ENCODE peak calls at places on chromosomes 12 and 14, in five cellular contexts. N is GM12878, C is K562, R is A549, H is SK-N-SH. O is an unnamed sample.

GRCh38 chr14:105313381-105314286 is 914 bp upstream of the PACS2 start:
- DNase-seq in N (no peak), C (peak; percentile 76), R (peak; percentile 21), H (peak; percentile 70), O (no peak)

GRCh38 chr14:77965919-77966435 is 166.1 kb downstream of the ADCK1 start:
- DNase-seq in N (peak; percentile 8), C (peak; percentile 21), R (peak; percentile 14), H (peak; percentile 80), O (peak; percentile 8)

GRCh38 chr12:110102255-110102654 is 21.9 kb upstream of the IFT81 start:
- DNase-seq in N (no peak), C (peak; percentile 97), R (peak; percentile 97), H (peak; percentile 64), O (peak; percentile 64)

GRCh38 chr12:56634242-56634836 is 4.2 kb upstream of the BAZ2A start:
- DNase-seq in N (no peak), C (peak; percentile 73), R (peak; percentile 59), H (peak; percentile 45), O (no peak)

GRCh38 chr12:70393787-70394519 is 27.9 kb downstream of the KCNMB4 start:
- DNase-seq in N (no peak), C (no peak), R (no peak), H (no peak), O (peak; percentile 11)

GRCh38 chr14:76083796-76084195 is 67.9 kb upstream of the GPATCH2L start:
- DNase-seq in N (no peak), C (peak; percentile 64), R (no peak), H (no peak), O (no peak)

GRCh38 chr14:80663541-80663940 is 278.0 kb downstream of the CEP128 start:
- DNase-seq in N (no peak), C (no peak), R (no peak), H (no peak), O (no peak)

GRCh38 chr14:41799817-41800216 is 193.1 kb downstream of the LRFN5 start:
- DNase-seq in N (no peak), C (no peak), R (no peak), H (no peak), O (no peak)

GRCh38 chr12:68336754-68337343 is 4.7 kb upstream of the MDM1 start:
- DNase-seq in N (no peak), C (no peak), R (no peak), H (peak; percentile 38), O (no peak)

GRCh38 chr14:102711946-102712345 is 65.3 kb upstream of the TRAF3 start:
- DNase-seq in N (no peak), C (no peak), R (no peak), H (no peak), O (no peak)

GRCh38 chr14:85437143-85437542 is 92.8 kb upstream of the FLRT2 start:
- DNase-seq in N (no peak), C (no peak), R (peak; percentile 41), H (no peak), O (peak; percentile 80)

GRCh38 chr12:80264386-80264785 is 165.0 kb downstream of the OTOGL start:
- DNase-seq in N (no peak), C (no peak), R (no peak), H (no peak), O (no peak)

GRCh38 chr12:69136931-69137613 is 102.3 kb upstream of the CPSF6 start:
- DNase-seq in N (no peak), C (no peak), R (no peak), H (no peak), O (no peak)

DNA sequence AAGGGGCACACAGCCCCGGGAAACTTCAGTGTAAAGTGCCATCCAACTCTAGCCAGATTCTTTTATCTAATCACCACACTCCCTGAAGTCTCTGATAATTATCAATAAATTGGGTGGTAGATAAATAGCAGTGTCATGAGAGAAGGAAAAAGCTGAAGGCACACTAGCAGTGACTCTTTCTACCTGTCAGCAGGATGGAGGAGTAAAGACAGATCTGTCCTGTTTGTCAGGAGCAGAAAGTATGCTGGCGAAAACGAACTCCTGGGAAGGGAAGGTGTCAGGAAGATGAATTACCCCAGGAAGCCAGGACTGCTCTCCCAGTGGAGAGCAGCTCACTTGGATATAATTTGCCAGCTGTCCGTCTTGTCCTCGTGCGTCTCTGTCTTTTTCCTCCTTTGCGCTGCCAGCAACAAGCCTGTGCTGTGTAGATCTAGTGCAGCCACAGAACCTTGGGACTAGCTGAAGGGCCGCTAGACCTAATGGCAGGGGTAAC is 981.9 kb downstream of the DIO2 start:
- DNase-seq in N (no peak), C (no peak), R (no peak), H (no peak), O (peak; percentile 0)
- TF ChIP-seq RCOR1 in N (no peak), C (no peak), R (no peak), H (no peak), O (no peak)

GRCh38 chr12:5000658-5001390 is 42.9 kb upstream of the KCNA5 start:
- DNase-seq in N (no peak), C (no peak), R (no peak), H (no peak), O (no peak)

GRCh38 chr12:4997939-4998338 is 45.7 kb upstream of the KCNA5 start:
- DNase-seq in N (no peak), C (no peak), R (peak; percentile 21), H (no peak), O (peak; percentile 83)

GRCh38 chr12:5000204-5000603 is 43.5 kb upstream of the KCNA5 start:
- DNase-seq in N (no peak), C (no peak), R (no peak), H (no peak), O (no peak)

GRCh38 chr12:5003025-5003666 is 40.5 kb upstream of the KCNA5 start:
- DNase-seq in N (no peak), C (peak; percentile 40), R (peak; percentile 57), H (peak; percentile 57), O (peak; percentile 50)
- TF ChIP-seq RCOR1 in N (no peak), C (no peak), R (no peak), H (no peak), O (no peak)

GRCh38 chr12:113030875-113031525 is 25.5 kb upstream of the DTX1 start:
- DNase-seq in N (no peak), C (peak; percentile 42), R (peak; percentile 72), H (peak; percentile 71), O (peak; percentile 52)
- TF ChIP-seq RCOR1 in N (no peak), C (peak; percentile 10), R (no peak), H (no peak), O (no peak)

DNA sequence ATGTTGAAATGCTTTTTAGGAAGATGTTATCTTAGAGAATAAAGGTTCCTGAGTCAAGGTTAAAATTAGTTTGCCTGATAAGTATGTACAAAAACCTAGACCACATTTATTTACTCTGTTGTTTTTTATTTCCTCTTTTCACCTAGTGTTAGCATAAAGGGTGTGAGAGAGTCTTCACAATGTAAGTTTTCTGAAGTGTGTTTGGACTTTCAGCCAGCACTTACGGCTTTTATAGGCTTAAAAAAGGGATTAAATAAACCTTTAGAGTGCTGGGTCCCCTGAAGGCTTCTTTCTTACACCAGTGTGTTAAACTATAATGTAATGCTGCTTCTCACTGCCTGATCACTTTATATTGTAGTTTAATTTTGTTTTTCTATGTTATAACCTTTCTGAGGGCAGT is 27.2 kb downstream of the ARHGAP5 start:
- DNase-seq in N (no peak), C (no peak), R (no peak), H (no peak), O (no peak)
- TF ChIP-seq RCOR1 in N (no peak), C (no peak), R (no peak), H (no peak), O (no peak)

DNA sequence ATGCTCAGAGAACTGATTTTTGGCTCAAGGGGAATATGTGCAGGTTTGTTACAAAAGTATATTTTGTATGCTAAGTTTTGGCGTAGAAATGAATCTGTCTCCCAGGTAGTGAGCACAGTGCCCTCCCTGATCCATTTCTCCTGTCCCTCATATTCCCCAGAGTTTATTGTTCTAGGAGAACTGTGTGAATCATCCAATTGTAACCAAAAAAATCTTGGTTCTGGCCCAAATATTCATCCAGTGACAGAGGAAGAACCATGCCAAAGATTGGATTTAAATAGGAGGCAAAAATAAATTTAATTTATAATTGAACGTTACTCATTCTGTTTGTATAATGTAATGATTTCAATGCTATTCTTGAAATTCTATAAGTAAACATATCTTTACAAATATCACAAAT is 4.8 kb downstream of the CATSPERB start:
- DNase-seq in N (no peak), C (no peak), R (no peak), H (no peak), O (no peak)
- TF ChIP-seq RCOR1 in N (no peak), C (no peak), R (no peak), H (no peak), O (no peak)

GRCh38 chr12:82758743-82759142 is 72.0 kb downstream of the TMTC2 start:
- DNase-seq in N (no peak), C (no peak), R (no peak), H (peak; percentile 34), O (no peak)
- TF ChIP-seq RCOR1 in N (no peak), C (no peak), R (no peak), H (peak; percentile 55), O (no peak)

O was measured in IMR-90.